ENCODE peak calls at places on chromosome 9, in four cellular contexts. D, Q, N and U are unnamed samples.

GRCh38 chr9:124419832-124420489 is 4.7 kb upstream of the PSMB7 start:
- DNase-seq in D (no peak), N (no peak), Q (no peak), U (no peak)

GRCh38 chr9:33161011-33161588 is 6.0 kb downstream of the B4GALT1 start:
- DNase-seq in N (no peak), Q (no peak), D (peak), U (peak)

GRCh38 chr9:76691761-76692313 is 72.4 kb upstream of the PCA3 start:
- DNase-seq in Q (no peak), N (no peak), D (no peak), U (no peak)

GRCh38 chr9:110027624-110028023 is 180.3 kb downstream of the C9orf152 start:
- DNase-seq in Q (peak), D (no peak), N (no peak), U (no peak)

GRCh38 chr9:78234810-78235209 is 1.1 kb upstream of the CEP78 start:
- DNase-seq in D (no peak), Q (no peak), N (no peak), U (no peak)

GRCh38 chr9:124126571-124127289 is 115.2 kb downstream of the LHX2 start:
- DNase-seq in N (peak), Q (peak), D (peak), U (peak)

GRCh38 chr9:27423919-27424710 is 100.0 kb upstream of the IFNK start:
- DNase-seq in D (no peak), N (no peak), Q (no peak), U (no peak)

GRCh38 chr9:114930063-114930812 is at the start of gene TNFSF8:
- DNase-seq in N (no peak), D (no peak), Q (no peak), U (no peak)

GRCh38 chr9:71638627-71639026 is 129.7 kb downstream of the CEMIP2 start:
- DNase-seq in D (peak), Q (no peak), N (no peak), U (no peak)

GRCh38 chr9:99694393-99694792 is 127.3 kb upstream of the NR4A3 start:
- DNase-seq in N (no peak), Q (no peak), D (no peak), U (no peak)

GRCh38 chr9:99693888-99694287 is 127.8 kb upstream of the NR4A3 start:
- DNase-seq in D (no peak), N (no peak), Q (no peak), U (no peak)

GRCh38 chr9:99690573-99690972 is 131.1 kb upstream of the NR4A3 start:
- DNase-seq in D (no peak), N (no peak), Q (no peak), U (no peak)
- TF ChIP-seq POLR2AphosphoS2 in D (no peak), N (no peak), Q (no peak), U (no peak)

GRCh38 chr9:135884328-135885035 is 22.9 kb downstream of the CAMSAP1 start:
- DNase-seq in D (no peak), Q (peak), N (no peak), U (peak)

GRCh38 chr9:135886147-135886981 is 21.0 kb downstream of the CAMSAP1 start:
- DNase-seq in D (no peak), Q (no peak), N (no peak), U (no peak)

GRCh38 chr9:135887021-135887507 is 20.3 kb downstream of the CAMSAP1 start:
- DNase-seq in D (no peak), N (no peak), Q (no peak), U (no peak)

GRCh38 chr9:135883410-135884089 is 23.8 kb downstream of the CAMSAP1 start:
- DNase-seq in Q (no peak), N (no peak), D (no peak), U (no peak)

GRCh38 chr9:135885100-135885853 is 22.1 kb downstream of the CAMSAP1 start:
- DNase-seq in Q (no peak), D (no peak), N (no peak), U (no peak)
- TF ChIP-seq POLR2AphosphoS2 in Q (no peak), D (no peak), N (no peak), U (no peak)

GRCh38 chr9:107597743-107598217 is 108.2 kb upstream of the KLF4 start:
- DNase-seq in D (no peak), N (no peak), Q (peak), U (no peak)

GRCh38 chr9:107605041-107605440 is 115.5 kb upstream of the KLF4 start:
- DNase-seq in N (no peak), D (peak), Q (no peak), U (no peak)

DNA sequence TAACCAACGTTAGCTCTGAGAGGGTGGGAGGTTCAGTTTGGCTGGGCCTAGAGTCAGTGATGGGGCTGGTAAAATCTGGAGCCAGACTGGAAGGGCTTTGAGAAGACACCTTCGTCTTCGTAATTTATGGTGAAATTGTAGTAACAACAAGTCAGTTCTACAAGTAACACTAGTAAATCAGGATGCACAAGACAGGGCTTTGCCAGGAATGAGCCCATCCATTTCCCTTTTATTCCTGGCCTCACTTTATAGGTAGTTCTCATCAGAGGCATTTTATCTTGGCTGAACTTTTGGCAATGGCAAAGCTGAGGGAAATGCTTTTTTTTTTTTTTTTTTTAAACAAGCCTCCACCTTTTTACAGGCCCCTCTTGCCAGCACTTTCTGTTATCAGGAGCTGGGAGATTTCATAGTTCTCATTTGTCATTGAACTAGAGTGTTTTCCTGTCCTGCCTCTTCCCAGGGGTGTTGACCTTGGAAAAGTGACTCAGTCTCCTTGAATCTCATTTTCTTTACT is 110.5 kb upstream of the KLF4 start:
- DNase-seq in D (no peak), Q (no peak), N (no peak), U (no peak)
- TF ChIP-seq POLR2AphosphoS2 in D (no peak), Q (no peak), N (no peak), U (no peak)

GRCh38 chr9:126745574-126746411 is 59.0 kb upstream of the ZBTB43 start:
- DNase-seq in N (no peak), Q (no peak), D (no peak), U (no peak)

GRCh38 chr9:126738553-126738952 is 66.3 kb upstream of the ZBTB43 start:
- DNase-seq in D (no peak), Q (no peak), N (no peak), U (no peak)

DNA sequence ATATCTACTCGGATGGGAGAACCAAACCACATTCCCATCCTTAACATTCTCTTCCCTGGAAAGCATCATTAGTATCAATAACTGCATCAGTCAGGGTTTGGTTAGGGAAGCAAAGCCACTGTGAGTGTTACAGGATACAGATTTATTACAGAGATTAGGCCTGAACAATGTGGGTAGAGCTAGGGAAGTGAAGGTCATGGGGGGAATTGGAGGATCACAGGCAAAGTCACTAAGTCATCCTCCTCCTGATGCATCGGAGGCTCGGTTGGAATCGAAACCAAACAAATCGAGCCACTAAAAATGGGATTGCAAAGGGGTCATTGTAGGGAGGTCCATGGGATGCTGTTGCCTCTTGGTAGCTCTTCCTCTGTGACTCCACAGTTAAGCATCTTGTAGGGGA is 61.8 kb upstream of the ZBTB43 start:
- DNase-seq in Q (no peak), N (no peak), D (no peak), U (no peak)
- TF ChIP-seq POLR2AphosphoS2 in Q (no peak), N (no peak), D (no peak), U (no peak)

DNA sequence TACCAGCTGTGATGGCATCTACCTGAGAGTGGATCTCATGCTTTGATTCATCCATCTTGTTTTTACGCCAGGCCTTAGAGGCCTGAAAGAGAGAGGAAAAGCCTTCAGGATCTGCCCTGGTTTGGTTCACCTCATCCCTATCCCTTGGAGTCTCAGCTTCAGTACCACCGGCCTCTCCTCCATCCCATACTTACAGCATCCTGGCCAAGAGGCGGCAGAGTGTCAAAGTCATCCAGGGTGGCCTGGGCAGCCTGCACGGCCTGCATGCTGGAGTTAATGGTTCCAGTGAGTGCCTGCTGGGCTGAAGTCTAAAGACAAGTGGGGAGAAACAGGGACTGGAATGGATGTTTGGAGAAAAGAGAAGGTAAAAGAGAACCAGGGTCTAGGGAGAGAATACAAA is 12.4 kb downstream of the TLN1 start:
- DNase-seq in N (no peak), D (no peak), Q (no peak), U (no peak)
- TF ChIP-seq POLR2AphosphoS2 in N (no peak), D (no peak), Q (no peak), U (no peak)

DNA sequence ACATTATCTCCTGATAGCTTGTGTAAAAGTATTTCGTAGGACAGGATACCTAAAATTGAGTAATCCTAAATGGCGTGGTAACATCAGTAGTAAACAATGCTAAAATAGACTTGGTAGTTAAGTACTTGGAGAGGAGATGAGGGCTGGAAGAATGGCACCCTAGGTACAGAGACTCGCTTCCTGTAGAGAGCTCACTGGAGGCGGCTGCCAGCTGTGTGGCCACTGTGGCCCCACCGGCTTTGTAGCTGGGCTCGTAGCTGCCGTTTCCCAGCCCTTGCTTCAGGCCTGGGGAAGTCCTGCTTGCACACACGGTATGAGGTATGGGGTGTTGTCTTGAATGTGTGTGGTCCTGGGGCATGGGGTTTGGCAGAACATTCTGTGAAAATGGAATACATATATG is 57.9 kb downstream of the RCL1 start:
- DNase-seq in D (peak), N (no peak), Q (no peak), U (no peak)
- TF ChIP-seq POLR2AphosphoS2 in D (no peak), N (no peak), Q (no peak), U (no peak)

GRCh38 chr9:125894566-125894965 is 147.4 kb downstream of the PBX3 start:
- DNase-seq in Q (no peak), N (no peak), D (no peak), U (no peak)
- TF ChIP-seq POLR2AphosphoS2 in Q (no peak), N (no peak), D (no peak), U (no peak)

GRCh38 chr9:105328872-105329728 is 84.6 kb downstream of the SLC44A1 start:
- DNase-seq in Q (no peak), D (no peak), N (no peak), U (no peak)

GRCh38 chr9:105329729-105330082 is 85.3 kb downstream of the SLC44A1 start:
- DNase-seq in D (no peak), Q (no peak), N (no peak), U (no peak)

GRCh38 chr9:105330201-105330600 is 85.8 kb downstream of the SLC44A1 start:
- DNase-seq in D (no peak), N (no peak), Q (peak), U (no peak)

GRCh38 chr9:105330755-105331154 is 86.3 kb downstream of the SLC44A1 start:
- DNase-seq in N (no peak), Q (peak), D (no peak), U (no peak)

GRCh38 chr9:105328296-105328695 is 83.8 kb downstream of the SLC44A1 start:
- DNase-seq in Q (no peak), N (no peak), D (no peak), U (no peak)
- TF ChIP-seq POLR2AphosphoS2 in Q (no peak), N (no peak), D (no peak), U (no peak)

GRCh38 chr9:36147441-36148175 is 11.1 kb downstream of the GLIPR2 start:
- DNase-seq in Q (no peak), N (no peak), D (no peak), U (no peak)

GRCh38 chr9:36148652-36149051 is 12.1 kb downstream of the GLIPR2 start:
- DNase-seq in N (peak), D (peak), Q (peak), U (peak)

GRCh38 chr9:36150529-36151305 is 14.2 kb downstream of the GLIPR2 start:
- DNase-seq in Q (peak), N (no peak), D (no peak), U (no peak)

GRCh38 chr9:36151306-36152210 is 15.0 kb downstream of the GLIPR2 start:
- DNase-seq in Q (no peak), D (no peak), N (peak), U (no peak)

DNA sequence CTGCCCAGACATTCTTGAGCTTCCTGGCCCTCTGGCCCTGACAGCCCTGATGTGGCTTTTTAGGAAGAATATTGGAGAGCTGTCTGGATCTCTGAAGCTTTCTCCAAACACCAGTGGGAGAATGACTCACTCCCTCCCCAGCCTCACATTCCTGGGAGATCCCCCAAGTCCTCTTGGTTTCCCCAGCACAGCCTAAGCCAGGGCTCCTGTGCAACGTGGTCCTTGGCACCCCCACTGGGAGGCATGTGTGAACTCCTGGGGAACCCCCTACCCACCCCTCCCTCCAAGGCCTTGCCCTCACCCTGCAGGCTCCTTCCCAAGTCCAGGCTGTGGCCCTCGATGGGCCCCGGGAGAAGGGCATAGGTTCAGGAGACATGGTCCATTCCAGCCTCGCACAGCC is 12.7 kb downstream of the GLIPR2 start:
- DNase-seq in N (no peak), D (no peak), Q (no peak), U (no peak)
- TF ChIP-seq POLR2AphosphoS2 in N (no peak), D (no peak), Q (no peak), U (no peak)

GRCh38 chr9:99181621-99182020 is 40.1 kb downstream of the ALG2 start:
- DNase-seq in Q (no peak), D (no peak), N (peak), U (no peak)
- TF ChIP-seq POLR2AphosphoS2 in Q (no peak), D (no peak), N (no peak), U (no peak)